ENCODE peak calls at places on chromosomes 13 and 19, in six cellular contexts. A is mucosa of gallbladder; V is heart left ventricle; Y is kidney tubule cell; B is stimulated activated CD4-positive, alpha-beta T cell treated with anti-CD3 and anti-CD28 coated beads, Interleukin-15, amount 100 ng/mL, for 24 hours; M is CD8-positive, alpha-beta memory T cell. D is an unnamed sample.

GRCh38 chr19:51692065-51692915 is 840 bp upstream of the SPACA6 start:
- DNase-seq in A (no peak), V (no peak), Y (no peak), B (no peak), M (no peak), D (no peak)

GRCh38 chr13:75440100-75440499 is 41.9 kb downstream of the TBC1D4 start:
- DNase-seq in A (peak; percentile 63), V (no peak), Y (no peak), B (no peak), M (no peak), D (no peak)

GRCh38 chr13:90386090-90386489 is 961.4 kb upstream of the MIR17HG start:
- DNase-seq in A (no peak), V (no peak), Y (no peak), B (no peak), M (no peak), D (no peak)

GRCh38 chr13:25281937-25282332 is 5.4 kb downstream of the MTMR6 start:
- DNase-seq in A (no peak), V (no peak), Y (no peak), B (peak; percentile 34), M (no peak), D (no peak)

GRCh38 chr13:41470187-41470586 is 12.8 kb downstream of the RGCC start:
- DNase-seq in A (no peak), V (no peak), Y (no peak), B (peak; percentile 81), M (no peak), D (no peak)

GRCh38 chr19:51599084-51599483 is 28.0 kb downstream of the ZNF175 start:
- DNase-seq in A (no peak), V (no peak), Y (no peak), B (no peak), M (no peak), D (no peak)

GRCh38 chr13:34847751-34848150 is 94.3 kb upstream of the NBEA start:
- DNase-seq in A (no peak), V (no peak), Y (no peak), B (no peak), M (no peak), D (no peak)

GRCh38 chr19:48497728-48498575 is 13.7 kb downstream of the LMTK3 start:
- DNase-seq in A (no peak), V (no peak), Y (no peak), B (no peak), M (no peak), D (no peak)

GRCh38 chr19:2171349-2172145 is 7.8 kb downstream of the DOT1L start:
- DNase-seq in A (peak; percentile 46), V (peak; percentile 71), Y (peak; percentile 6), B (peak; percentile 87), M (peak; percentile 66), D (no peak)

GRCh38 chr13:42924290-42924803 is 67.7 kb downstream of the EPSTI1 start:
- DNase-seq in A (no peak), V (no peak), Y (no peak), B (no peak), M (no peak), D (no peak)

GRCh38 chr19:45584332-45585157 is at the start of gene OPA3:
- DNase-seq in A (peak; percentile 100), V (peak; percentile 100), Y (peak; percentile 100), B (peak; percentile 100), M (peak; percentile 99), D (peak; percentile 100)

GRCh38 chr19:10773969-10774368 is 56.1 kb downstream of the DNM2 start:
- DNase-seq in A (no peak), V (no peak), Y (peak; percentile 69), B (no peak), M (no peak), D (peak; percentile 17)

GRCh38 chr13:52158629-52159158 is 703 bp downstream of the NEK3 start:
- DNase-seq in A (no peak), V (peak; percentile 60), Y (peak; percentile 23), B (no peak), M (no peak), D (peak; percentile 16)

GRCh38 chr13:69199664-69200063 is 908.0 kb upstream of the ATXN8OS start:
- DNase-seq in A (no peak), V (no peak), Y (no peak), B (no peak), M (no peak), D (no peak)

GRCh38 chr19:18529782-18530181 is 7.9 kb upstream of the ELL start:
- DNase-seq in A (no peak), V (no peak), Y (no peak), B (no peak), M (no peak), D (no peak)

GRCh38 chr19:327291-328024 is 17.1 kb downstream of the MIER2 start:
- DNase-seq in A (no peak), V (no peak), Y (no peak), B (no peak), M (no peak), D (no peak)

GRCh38 chr13:47508518-47509228 is 492.4 kb downstream of the SUCLA2 start:
- DNase-seq in A (no peak), V (peak; percentile 35), Y (no peak), B (no peak), M (no peak), D (peak; percentile 23)